ENCODE peak calls at places on chromosome 13, in ten cellular contexts. I, Q, B, X, W, Z, H, F, T and O are unnamed samples.

GRCh38 chr13:104534847-104535246 is 1468.6 kb upstream of the SLC10A2 start:
- DNase-seq in I (no peak), Q (no peak), B (no peak), X (peak; percentile 21), W (no peak), Z (no peak), H (peak; percentile 7), F (no peak), T (peak; percentile 31), O (peak; percentile 7)

GRCh38 chr13:50323440-50324070 is 308.3 kb downstream of the KCNRG start:
- DNase-seq in I (no peak), Q (no peak), B (no peak), X (no peak), W (no peak), Z (peak; percentile 96), H (peak; percentile 7), F (no peak), T (no peak), O (no peak)

GRCh38 chr13:50969691-50970090 is 60.1 kb downstream of the RNASEH2B start:
- DNase-seq in I (peak; percentile 57), Q (no peak), B (no peak), X (peak; percentile 14), W (no peak), Z (no peak), H (no peak), F (peak; percentile 26), T (no peak), O (no peak)

GRCh38 chr13:99971576-99972189 is at the start of gene ZIC5:
- DNase-seq in I (peak; percentile 93), Q (no peak), B (no peak), X (peak; percentile 85), W (no peak), Z (no peak), H (no peak), F (no peak), T (no peak), O (no peak)

GRCh38 chr13:113495494-113496251 is 5.2 kb upstream of the DCUN1D2 start:
- DNase-seq in I (no peak), Q (no peak), B (no peak), X (no peak), W (no peak), Z (peak; percentile 41), H (no peak), F (no peak), T (no peak), O (no peak)

GRCh38 chr13:24512208-24513068 is at the start of gene PARP4:
- DNase-seq in I (peak; percentile 82), Q (peak; percentile 61), B (peak; percentile 80), X (peak; percentile 81), W (peak; percentile 91), Z (peak; percentile 85), H (peak; percentile 52), F (peak; percentile 88), T (peak; percentile 92), O (peak; percentile 88)

GRCh38 chr13:98741741-98742435 is 10.6 kb downstream of the SLC15A1 start:
- DNase-seq in I (no peak), Q (no peak), B (no peak), X (no peak), W (no peak), Z (no peak), H (no peak), F (no peak), T (peak; percentile 16), O (no peak)

GRCh38 chr13:105446197-105446596 is 1089.3 kb downstream of the EFNB2 start:
- DNase-seq in I (no peak), Q (no peak), B (no peak), X (peak; percentile 9), W (no peak), Z (peak; percentile 54), H (no peak), F (no peak), T (no peak), O (no peak)

GRCh38 chr13:36817996-36818395 is 1.0 kb upstream of the RFXAP start:
- DNase-seq in I (no peak), Q (no peak), B (no peak), X (no peak), W (no peak), Z (no peak), H (no peak), F (no peak), T (no peak), O (no peak)

GRCh38 chr13:36818483-36819063 is 449 bp upstream of the RFXAP start:
- DNase-seq in I (no peak), Q (no peak), B (no peak), X (no peak), W (no peak), Z (no peak), H (no peak), F (no peak), T (no peak), O (no peak)

GRCh38 chr13:36819811-36820140 is 754 bp downstream of the RFXAP start:
- DNase-seq in I (no peak), Q (no peak), B (no peak), X (peak; percentile 9), W (no peak), Z (peak; percentile 36), H (no peak), F (no peak), T (peak; percentile 74), O (peak; percentile 76)

GRCh38 chr13:36820222-36820621 is 1.2 kb downstream of the RFXAP start:
- DNase-seq in I (no peak), Q (no peak), B (no peak), X (no peak), W (no peak), Z (no peak), H (no peak), F (no peak), T (peak; percentile 9), O (no peak)

DNA sequence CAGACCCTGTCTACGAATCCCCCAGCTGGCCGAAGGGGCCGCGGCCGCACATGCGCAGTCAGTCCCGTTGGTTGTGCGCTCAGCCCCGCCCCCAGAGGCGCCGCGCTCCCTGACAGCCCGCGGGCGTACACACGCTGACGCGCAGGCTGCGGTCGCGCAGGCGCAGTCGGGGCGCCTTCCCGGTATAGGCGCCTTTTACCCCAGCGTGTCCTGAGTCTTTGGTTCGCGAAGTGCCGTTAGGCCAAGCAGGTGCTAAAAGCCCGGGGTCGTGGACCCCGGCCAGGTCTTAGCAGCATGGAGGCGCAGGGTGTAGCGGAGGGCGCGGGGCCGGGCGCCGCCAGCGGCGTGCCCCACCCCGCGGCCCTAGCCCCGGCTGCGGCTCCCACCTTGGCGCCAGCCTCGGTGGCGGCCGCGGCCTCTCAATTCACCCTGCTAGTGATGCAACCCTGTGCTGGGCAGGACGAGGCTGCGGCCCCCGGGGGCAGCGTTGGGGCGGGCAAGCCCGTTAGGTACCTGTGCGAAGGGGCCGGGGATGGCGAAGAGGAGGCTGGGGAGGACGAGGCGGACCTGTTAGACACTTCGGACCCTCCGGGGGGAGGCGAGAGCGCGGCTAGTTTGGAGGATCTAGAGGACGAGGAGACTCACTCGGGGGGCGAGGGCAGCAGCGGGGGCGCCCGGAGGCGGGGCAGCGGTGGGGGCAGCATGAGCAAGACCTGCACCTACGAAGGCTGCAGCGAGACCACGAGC is at the start of gene RFXAP:
- DNase-seq in I (peak; percentile 96), Q (peak; percentile 86), B (peak; percentile 90), X (peak; percentile 77), W (peak; percentile 92), Z (peak; percentile 81), H (peak; percentile 78), F (peak; percentile 92), T (peak; percentile 92), O (peak; percentile 92)
- TF ChIP-seq POLR2A in I (no peak), Q (peak; percentile 77), B (peak; percentile 63), X (peak; percentile 54), W (peak; percentile 54), Z (no peak), H (peak; percentile 65), F (peak; percentile 41), T (peak; percentile 94), O (peak; percentile 79)

GRCh38 chr13:48975101-48975925 is at the start of gene FNDC3A:
- DNase-seq in I (peak; percentile 84), Q (peak; percentile 49), B (peak; percentile 67), X (peak; percentile 68), W (peak; percentile 63), Z (peak; percentile 64), H (peak; percentile 31), F (peak; percentile 49), T (peak; percentile 91), O (peak; percentile 88)

GRCh38 chr13:48977973-48978372 is 2.3 kb downstream of the FNDC3A start:
- DNase-seq in I (no peak), Q (no peak), B (no peak), X (no peak), W (no peak), Z (peak; percentile 57), H (no peak), F (no peak), T (no peak), O (no peak)

GRCh38 chr13:48973845-48974431 is 1.8 kb upstream of the FNDC3A start:
- DNase-seq in I (no peak), Q (no peak), B (no peak), X (no peak), W (no peak), Z (no peak), H (no peak), F (no peak), T (no peak), O (peak; percentile 7)

GRCh38 chr13:48976677-48977625 is 1.2 kb downstream of the FNDC3A start:
- DNase-seq in I (no peak), Q (no peak), B (peak; percentile 94), X (peak; percentile 3), W (no peak), Z (no peak), H (no peak), F (peak; percentile 85), T (peak; percentile 21), O (peak; percentile 33)

DNA sequence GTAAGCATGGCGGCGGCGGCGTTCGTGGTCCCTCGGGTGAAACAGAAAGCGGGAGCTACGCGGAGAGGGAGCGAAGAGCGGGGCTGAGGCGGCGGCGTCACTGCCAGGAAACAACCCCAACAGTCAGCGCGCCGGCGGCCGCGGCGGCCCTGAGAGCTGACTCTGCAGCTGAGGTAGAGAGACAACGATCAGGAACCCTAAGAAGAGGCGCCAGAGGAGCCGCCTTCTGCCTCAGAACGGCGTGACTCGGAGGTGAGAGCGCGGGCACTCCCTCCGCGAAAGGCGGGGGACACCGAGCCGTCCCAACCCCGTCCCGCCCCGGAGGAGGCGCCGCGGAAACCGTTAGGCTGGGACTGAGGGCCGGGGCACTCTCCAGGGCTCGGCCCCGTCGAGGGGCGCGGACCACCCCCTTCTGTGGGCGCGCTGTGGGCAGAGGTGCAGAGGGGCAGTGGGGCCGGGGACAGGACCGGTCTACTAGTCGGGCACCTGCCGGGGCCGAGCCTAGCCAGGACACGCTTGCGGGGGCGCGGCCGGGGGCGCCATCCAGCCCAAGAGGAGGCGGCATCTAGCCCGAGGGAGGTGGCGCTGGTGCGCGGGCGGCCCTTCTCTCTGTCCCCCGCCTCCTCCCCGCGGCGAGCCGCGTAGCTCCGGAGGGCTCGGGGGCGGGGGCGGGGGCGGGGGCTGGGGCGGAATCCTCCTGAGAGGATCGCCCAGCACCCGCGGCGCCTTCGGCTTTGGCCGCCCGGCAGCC is 389 bp downstream of the FNDC3A start:
- DNase-seq in I (peak; percentile 85), Q (peak; percentile 85), B (peak; percentile 79), X (peak; percentile 83), W (peak; percentile 90), Z (peak; percentile 75), H (peak; percentile 45), F (peak; percentile 86), T (peak; percentile 95), O (peak; percentile 89)
- TF ChIP-seq POLR2A in I (no peak), Q (peak; percentile 60), B (peak; percentile 80), X (peak; percentile 44), W (peak; percentile 76), Z (peak; percentile 65), H (peak; percentile 45), F (peak; percentile 88), T (peak; percentile 58), O (peak; percentile 90)

GRCh38 chr13:94549241-94550029 is 46.5 kb downstream of the TGDS start:
- DNase-seq in I (peak; percentile 95), Q (peak; percentile 95), B (peak; percentile 93), X (peak; percentile 94), W (peak; percentile 88), Z (peak; percentile 96), H (peak; percentile 93), F (peak; percentile 93), T (peak; percentile 96), O (peak; percentile 97)
- TF ChIP-seq POLR2A in I (peak; percentile 56), Q (peak; percentile 39), B (peak; percentile 73), X (peak; percentile 71), W (peak; percentile 16), Z (peak; percentile 17), H (peak; percentile 53), F (peak; percentile 38), T (peak; percentile 82), O (peak; percentile 62)

GRCh38 chr13:111005808-111006494 is 91.1 kb upstream of the ANKRD10 start:
- DNase-seq in I (no peak), Q (peak; percentile 50), B (peak; percentile 80), X (no peak), W (no peak), Z (peak; percentile 43), H (no peak), F (peak; percentile 17), T (no peak), O (no peak)
- TF ChIP-seq POLR2A in I (no peak), Q (no peak), B (no peak), X (no peak), W (no peak), Z (no peak), H (no peak), F (no peak), T (no peak), O (no peak)